ENCODE peak calls at places on chromosomes 5 and 9, in five cellular contexts. V is heart left ventricle, W is PC-3, P is kidney epithelial cell, M is spleen. C is an unnamed sample.

GRCh38 chr9:107644774-107645463 is 155.3 kb upstream of the KLF4 start:
- DNase-seq in V (peak; percentile 64), W (no peak), P (no peak), M (peak; percentile 83), C (no peak)

GRCh38 chr5:137487600-137487999 is 11.5 kb downstream of the SPOCK1 start:
- DNase-seq in V (peak; percentile 24), W (peak; percentile 9), P (peak; percentile 52), M (no peak), C (peak; percentile 95)

GRCh38 chr5:140239939-140240700 is 62.8 kb downstream of the PFDN1 start:
- DNase-seq in V (peak; percentile 55), W (peak; percentile 69), P (no peak), M (peak; percentile 80), C (peak; percentile 65)

GRCh38 chr5:13574634-13575033 is 369.9 kb downstream of the DNAH5 start:
- DNase-seq in V (no peak), W (no peak), P (no peak), M (no peak), C (no peak)

GRCh38 chr5:133232435-133232834 is 180.6 kb downstream of the HSPA4 start:
- DNase-seq in V (no peak), W (no peak), P (no peak), M (no peak), C (no peak)

GRCh38 chr9:91515074-91515687 is 91.5 kb upstream of the NFIL3 start:
- DNase-seq in V (peak; percentile 44), W (peak; percentile 11), P (peak; percentile 81), M (no peak), C (peak; percentile 89)

GRCh38 chr5:131221888-131222287 is 42.0 kb upstream of the CDC42SE2 start:
- DNase-seq in V (no peak), W (peak; percentile 18), P (no peak), M (no peak), C (peak; percentile 44)

GRCh38 chr5:150647275-150648251 is 7.1 kb downstream of the SYNPO start:
- DNase-seq in V (peak; percentile 86), W (no peak), P (no peak), M (no peak), C (no peak)

GRCh38 chr5:157309796-157310195 is 43.9 kb downstream of the CYFIP2 start:
- DNase-seq in V (no peak), W (no peak), P (no peak), M (no peak), C (no peak)

GRCh38 chr5:142152383-142152730 is 43.8 kb downstream of the NDFIP1 start:
- DNase-seq in V (no peak), W (peak; percentile 13), P (no peak), M (no peak), C (no peak)

GRCh38 chr5:38776494-38776893 is 69.3 kb upstream of the OSMR start:
- DNase-seq in V (no peak), W (no peak), P (no peak), M (no peak), C (peak; percentile 59)

GRCh38 chr5:131563434-131564228 is 71.4 kb downstream of the RAPGEF6 start:
- DNase-seq in V (no peak), W (no peak), P (no peak), M (no peak), C (no peak)

GRCh38 chr9:135455401-135456030 is 24.1 kb upstream of the PPP1R26 start:
- DNase-seq in V (no peak), W (no peak), P (no peak), M (no peak), C (no peak)

GRCh38 chr9:76323481-76323880 is 70.7 kb downstream of the RFK start:
- DNase-seq in V (no peak), W (no peak), P (no peak), M (no peak), C (no peak)

GRCh38 chr9:76322810-76323209 is 71.4 kb downstream of the RFK start:
- DNase-seq in V (no peak), W (no peak), P (no peak), M (no peak), C (no peak)

GRCh38 chr9:76316069-76316468 is 78.2 kb downstream of the RFK start:
- DNase-seq in V (no peak), W (no peak), P (no peak), M (no peak), C (no peak)

GRCh38 chr9:76321185-76321828 is 72.9 kb downstream of the RFK start:
- DNase-seq in V (no peak), W (peak; percentile 32), P (peak; percentile 71), M (no peak), C (peak; percentile 73)
- TF ChIP-seq CTCF in V (no peak), W (no peak), P (no peak), M (no peak), C (no peak)

GRCh38 chr5:168530751-168531150 is 1.6 kb downstream of the FBLL1 start:
- DNase-seq in V (no peak), W (peak; percentile 4), P (no peak), M (no peak), C (peak; percentile 22)

GRCh38 chr5:168531191-168531590 is 2.1 kb downstream of the FBLL1 start:
- DNase-seq in V (no peak), W (no peak), P (no peak), M (no peak), C (no peak)

GRCh38 chr5:168529361-168530234 is 493 bp downstream of the FBLL1 start:
- DNase-seq in V (no peak), W (no peak), P (no peak), M (no peak), C (no peak)

GRCh38 chr5:168527756-168528295 is 1.3 kb upstream of the FBLL1 start:
- DNase-seq in V (no peak), W (no peak), P (no peak), M (no peak), C (no peak)

DNA sequence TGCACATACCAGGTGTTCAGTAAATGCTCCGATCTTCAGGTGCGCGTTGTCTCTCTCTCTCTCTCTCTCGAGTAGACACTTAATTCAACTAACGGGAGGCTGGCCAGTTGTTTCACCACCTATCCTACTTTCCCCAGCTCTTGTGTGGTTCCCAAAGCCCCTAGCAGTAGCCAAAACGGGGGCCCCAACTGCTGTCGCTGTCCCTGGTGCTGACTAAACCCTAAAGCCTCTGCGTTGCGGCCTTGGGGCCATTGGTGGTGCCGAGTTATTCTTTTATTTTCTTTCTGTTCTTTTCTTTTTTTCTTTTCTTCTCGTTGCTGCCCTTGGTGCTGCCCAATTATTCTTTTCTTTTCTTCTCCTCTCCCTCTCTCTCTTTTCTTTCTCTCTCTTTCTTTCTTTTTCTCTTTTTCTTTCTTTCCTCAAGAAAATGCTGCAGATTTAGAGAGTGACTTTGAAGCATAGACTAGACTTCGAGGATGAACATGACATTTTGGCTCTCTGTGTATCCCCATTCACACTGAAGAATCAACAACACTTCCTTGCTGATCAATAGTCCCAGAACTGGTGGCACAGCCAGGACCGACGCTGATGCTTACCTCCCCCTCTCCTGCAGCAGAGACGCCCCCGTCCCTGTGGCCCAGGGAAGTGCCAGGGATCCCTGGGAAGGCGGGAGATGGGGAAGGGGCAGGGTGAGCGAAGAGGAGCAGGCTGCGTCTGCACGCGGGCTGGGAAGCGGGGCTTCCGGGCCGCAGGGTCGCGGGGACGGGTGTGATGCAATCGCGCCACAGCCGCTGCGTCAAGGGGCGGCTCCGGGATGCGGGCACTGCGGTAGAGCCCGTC is at the start of gene FBLL1:
- DNase-seq in V (no peak), W (no peak), P (no peak), M (no peak), C (peak; percentile 24)
- H3K4me3 ChIP-seq in V (peak within 1 kb of the TSS; percentile 35), W (no peak within 1 kb of the TSS), P (peak within 1 kb of the TSS; percentile 33), M (peak within 1 kb of the TSS; percentile 37), C (peak within 1 kb of the TSS; percentile 27)

GRCh38 chr5:104800440-104801048 is 1238.0 kb upstream of the NUDT12 start:
- DNase-seq in V (no peak), W (peak; percentile 67), P (no peak), M (no peak), C (peak; percentile 0)
- TF ChIP-seq CTCF in V (no peak), W (peak; percentile 88), P (no peak), M (no peak), C (peak; percentile 10)

GRCh38 chr9:8074645-8075044 is 275.1 kb upstream of the DMAC1 start:
- DNase-seq in V (no peak), W (no peak), P (no peak), M (no peak), C (no peak)

GRCh38 chr9:8078641-8079140 is 279.1 kb upstream of the DMAC1 start:
- DNase-seq in V (no peak), W (no peak), P (peak; percentile 26), M (no peak), C (no peak)
- H3K4me3 ChIP-seq in V (no peak overlapping the region), W (no peak overlapping the region), P (no peak overlapping the region), M (no peak overlapping the region), C (no peak overlapping the region)

GRCh38 chr5:135833961-135834638 is 363 bp upstream of the SLC25A48 start:
- DNase-seq in V (no peak), W (peak; percentile 23), P (no peak), M (peak; percentile 66), C (peak; percentile 43)
- TF ChIP-seq CTCF in V (no peak), W (no peak), P (peak; percentile 74), M (no peak), C (peak; percentile 52)

DNA sequence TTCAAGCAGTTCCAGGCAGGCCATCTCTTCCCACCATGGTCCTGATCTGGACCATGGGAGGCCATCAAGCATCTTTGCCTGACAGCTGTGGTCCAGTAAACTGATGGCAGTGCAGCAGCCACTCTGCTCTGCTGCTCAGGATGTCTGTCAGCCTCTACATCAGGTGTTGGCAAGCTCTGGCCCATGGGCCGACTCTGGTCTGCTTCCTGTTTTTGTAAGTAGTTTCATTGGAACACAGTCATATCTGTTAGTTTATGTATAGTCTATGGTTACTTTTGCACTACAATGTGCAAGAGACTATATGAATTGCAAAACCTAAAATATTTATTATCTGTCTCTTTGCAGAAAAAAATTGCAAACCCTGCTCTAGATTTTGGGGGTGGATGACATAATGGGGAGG is 225.0 kb downstream of the KCTD16 start:
- DNase-seq in V (no peak), W (no peak), P (no peak), M (no peak), C (no peak)
- H3K4me3 ChIP-seq in V (no peak overlapping the region), W (no peak overlapping the region), P (no peak overlapping the region), M (no peak overlapping the region), C (no peak overlapping the region)

GRCh38 chr5:143505934-143506333 is 102.4 kb upstream of the NR3C1 start:
- DNase-seq in V (no peak), W (no peak), P (no peak), M (no peak), C (no peak)

GRCh38 chr5:143509758-143510221 is 106.3 kb upstream of the NR3C1 start:
- DNase-seq in V (no peak), W (no peak), P (no peak), M (no peak), C (no peak)

GRCh38 chr5:143511736-143512135 is 108.2 kb upstream of the NR3C1 start:
- DNase-seq in V (no peak), W (no peak), P (no peak), M (no peak), C (no peak)

GRCh38 chr5:143505354-143505753 is 101.9 kb upstream of the NR3C1 start:
- DNase-seq in V (no peak), W (no peak), P (no peak), M (no peak), C (no peak)

GRCh38 chr5:143506881-143507552 is 103.5 kb upstream of the NR3C1 start:
- DNase-seq in V (no peak), W (peak; percentile 94), P (peak; percentile 79), M (no peak), C (peak; percentile 93)
- TF ChIP-seq CTCF in V (no peak), W (peak; percentile 21), P (peak; percentile 28), M (no peak), C (peak; percentile 28)

GRCh38 chr5:35618791-35619190 is 1.1 kb downstream of the SPEF2 start:
- DNase-seq in V (no peak), W (no peak), P (no peak), M (no peak), C (no peak)
- H3K4me3 ChIP-seq in V (no peak overlapping the region), W (peak overlapping the region; percentile 92), P (no peak overlapping the region), M (no peak overlapping the region), C (no peak overlapping the region)

GRCh38 chr9:5832543-5833529 is at the start of gene ERMP1:
- DNase-seq in V (peak; percentile 87), W (peak; percentile 80), P (no peak), M (peak; percentile 96), C (peak; percentile 73)
- TF ChIP-seq CTCF in V (peak; percentile 79), W (peak; percentile 76), P (peak; percentile 61), M (peak; percentile 92), C (peak; percentile 49)